ENCODE peak calls at places on chromosomes 16 and 17, in ten cellular contexts. O, C, M, I, D, P, Z, T, W and N are unnamed samples.

GRCh38 chr16:1102921-1103648 is 7.0 kb upstream of the C1QTNF8 start:
- DNase-seq in Z (peak; percentile 56), I (peak; percentile 67), M (peak; percentile 60), W (peak; percentile 67), P (peak; percentile 48), D (peak; percentile 91), C (peak; percentile 47), O (no peak), T (no peak), N (peak; percentile 51)

GRCh38 chr16:21117567-21117966 is 33.1 kb downstream of the DNAH3 start:
- DNase-seq in O (no peak), P (no peak), T (no peak), C (no peak), M (no peak), Z (no peak), D (no peak), W (no peak), I (no peak), N (no peak)

GRCh38 chr16:11595908-11596504 is 9.3 kb upstream of the LITAF start:
- DNase-seq in C (no peak), I (no peak), D (no peak), O (no peak), P (no peak), W (peak; percentile 10), T (no peak), Z (no peak), M (no peak), N (no peak)

GRCh38 chr16:75038036-75038959 is 39.5 kb downstream of the ZNRF1 start:
- DNase-seq in T (no peak), O (peak; percentile 61), C (no peak), D (no peak), M (no peak), I (no peak), P (no peak), Z (no peak), W (no peak), N (no peak)

GRCh38 chr17:57391076-57391825 is 134.9 kb downstream of the MSI2 start:
- DNase-seq in C (no peak), O (no peak), W (no peak), M (no peak), I (no peak), P (no peak), Z (no peak), T (no peak), D (no peak), N (peak; percentile 64)

GRCh38 chr17:17714261-17714866 is 33.1 kb downstream of the RAI1 start:
- DNase-seq in D (no peak), Z (no peak), M (no peak), W (no peak), P (no peak), I (no peak), C (no peak), T (no peak), O (no peak), N (no peak)

GRCh38 chr16:57284206-57284951 is at the start of gene PLLP:
- DNase-seq in M (peak; percentile 19), W (peak; percentile 40), Z (peak; percentile 27), C (peak; percentile 30), O (no peak), P (peak; percentile 24), D (peak; percentile 85), I (peak; percentile 48), T (peak; percentile 41), N (no peak)

GRCh38 chr16:47073223-47074155 is 70.3 kb downstream of the NETO2 start:
- DNase-seq in I (no peak), O (no peak), P (no peak), M (no peak), T (no peak), W (no peak), Z (no peak), C (no peak), D (no peak), N (no peak)

GRCh38 chr17:31318298-31319190 is 2.9 kb downstream of the EVI2A start:
- DNase-seq in Z (peak; percentile 48), P (no peak), T (peak; percentile 43), D (no peak), O (peak; percentile 95), W (peak; percentile 53), M (no peak), C (no peak), I (no peak), N (no peak)

GRCh38 chr17:58446086-58446485 is 28.8 kb upstream of the RNF43 start:
- DNase-seq in P (no peak), D (no peak), T (no peak), W (no peak), M (no peak), C (no peak), Z (no peak), I (no peak), O (no peak), N (no peak)

GRCh38 chr16:77402118-77402517 is 32.7 kb downstream of the ADAMTS18 start:
- DNase-seq in W (no peak), O (no peak), T (no peak), P (no peak), D (no peak), Z (no peak), C (no peak), M (no peak), I (no peak), N (no peak)

GRCh38 chr17:64110436-64111152 is 19.4 kb downstream of the ERN1 start:
- DNase-seq in T (no peak), O (no peak), D (peak; percentile 43), M (no peak), P (no peak), W (peak; percentile 30), Z (no peak), I (no peak), C (no peak), N (no peak)

GRCh38 chr17:59783221-59784016 is 76.0 kb downstream of the VMP1 start:
- DNase-seq in I (no peak), M (no peak), T (no peak), D (no peak), Z (no peak), P (no peak), O (peak; percentile 61), C (peak; percentile 74), W (no peak), N (peak; percentile 90)

GRCh38 chr17:50495918-50496317 is 12.3 kb upstream of the MYCBPAP start:
- DNase-seq in C (peak; percentile 37), W (no peak), O (peak; percentile 33), M (no peak), D (peak; percentile 29), P (no peak), T (no peak), I (no peak), Z (no peak), N (peak; percentile 46)

GRCh38 chr17:16515933-16516332 is 23.9 kb upstream of the LRRC75A start:
- DNase-seq in O (no peak), Z (no peak), C (no peak), I (no peak), W (no peak), M (no peak), D (peak; percentile 41), T (no peak), P (no peak), N (no peak)